ENCODE peak calls at places on chromosomes 16 and 17, in six cellular contexts. B is Panc1, J is hepatocyte, E is ovary, N is cardiac muscle cell, X is mucosa of descending colon. Y is an unnamed sample.
A peak's percentile ranks its signal among the peaks of the same experiment; 100 is the strongest.

GRCh38 chr17:37088913-37089312 is 140.2 kb downstream of the AATF start:
- DNase-seq in B (no peak), J (no peak), E (no peak), N (no peak), X (no peak), Y (no peak)

GRCh38 chr16:10876799-10877341 is at the start of gene CIITA:
- DNase-seq in B (peak; percentile 17), J (no peak), E (peak; percentile 62), N (no peak), X (peak; percentile 87), Y (no peak)

GRCh38 chr17:35088911-35089845 is 25.7 kb upstream of the RFFL start:
- DNase-seq in B (no peak), J (peak; percentile 96), E (peak; percentile 93), N (peak; percentile 93), X (peak; percentile 91), Y (peak; percentile 88)

GRCh38 chr16:85291302-85292148 is 179.3 kb upstream of the CIBAR2 start:
- DNase-seq in B (no peak), J (no peak), E (peak; percentile 71), N (no peak), X (peak; percentile 81), Y (no peak)

GRCh38 chr16:20938426-20938825 is 37.9 kb downstream of the LYRM1 start:
- DNase-seq in B (no peak), J (no peak), E (no peak), N (no peak), X (no peak), Y (no peak)

GRCh38 chr17:60091109-60091508 is 12.4 kb upstream of the HEATR6 start:
- DNase-seq in B (no peak), J (no peak), E (no peak), N (no peak), X (no peak), Y (no peak)

GRCh38 chr17:77677637-77678036 is 280.9 kb upstream of the TNRC6C start:
- DNase-seq in B (no peak), J (no peak), E (no peak), N (no peak), X (no peak), Y (no peak)

GRCh38 chr17:40091691-40092397 is 8.5 kb downstream of the NR1D1 start:
- DNase-seq in B (no peak), J (peak; percentile 40), E (peak; percentile 61), N (no peak), X (no peak), Y (no peak)

GRCh38 chr17:20187049-20187448 is 177.9 kb downstream of the SPECC1 start:
- DNase-seq in B (no peak), J (no peak), E (no peak), N (no peak), X (no peak), Y (no peak)

GRCh38 chr16:86575754-86576557 is 2.4 kb upstream of the FOXL1 start:
- DNase-seq in B (no peak), J (peak; percentile 87), E (no peak), N (peak; percentile 96), X (peak; percentile 70), Y (no peak)

GRCh38 chr17:77540531-77540930 is 399.8 kb downstream of the SEC14L1 start:
- DNase-seq in B (no peak), J (no peak), E (no peak), N (no peak), X (no peak), Y (no peak)

GRCh38 chr16:75459691-75460090 is 4.8 kb downstream of the TMEM170A start:
- DNase-seq in B (no peak), J (no peak), E (no peak), N (no peak), X (no peak), Y (no peak)
- H3K4me1 ChIP-seq in B (no peaks in the 10 kb centered on the region), J (peaks cover 10% of the 10 kb centered on the region), E (peaks cover 1% of the 10 kb centered on the region), N (peaks cover 11% of the 10 kb centered on the region), X (peaks cover 74% of the 10 kb centered on the region), Y (peaks cover 9% of the 10 kb centered on the region)

GRCh38 chr17:81394831-81395599 is at the start of gene BAHCC1:
- DNase-seq in B (peak; percentile 92), J (peak; percentile 100), E (peak; percentile 100), N (peak; percentile 100), X (peak; percentile 100), Y (peak; percentile 46)
- H3K4me3 ChIP-seq in B (peak within 1 kb of the TSS; percentile 83), J (peak within 1 kb of the TSS; percentile 31), E (peak within 1 kb of the TSS; percentile 75), N (peak within 1 kb of the TSS; percentile 87), X (peak within 1 kb of the TSS; percentile 54), Y (no peak within 1 kb of the TSS)

GRCh38 chr16:51759329-51759728 is 608.3 kb upstream of the SALL1 start:
- DNase-seq in B (no peak), J (no peak), E (no peak), N (peak; percentile 59), X (no peak), Y (no peak)
- H3K4me1 ChIP-seq in B (no peaks in the 10 kb centered on the region), J (no peaks in the 10 kb centered on the region), E (no peaks in the 10 kb centered on the region), N (peaks cover 35% of the 10 kb centered on the region), X (no peaks in the 10 kb centered on the region), Y (no peaks in the 10 kb centered on the region)

GRCh38 chr16:57141822-57142631 is 43.8 kb downstream of the PSME3IP1 start:
- DNase-seq in B (no peak), J (no peak), E (peak; percentile 8), N (no peak), X (no peak), Y (no peak)
- H3K4me3 ChIP-seq in B (no peak overlapping the region), J (no peak overlapping the region), E (no peak overlapping the region), N (no peak overlapping the region), X (no peak overlapping the region), Y (no peak overlapping the region)

GRCh38 chr16:12081048-12081404 is 104.5 kb downstream of the SNX29 start:
- DNase-seq in B (no peak), J (no peak), E (no peak), N (no peak), X (no peak), Y (no peak)

GRCh38 chr16:12079411-12079965 is 103.0 kb downstream of the SNX29 start:
- DNase-seq in B (no peak), J (no peak), E (no peak), N (no peak), X (no peak), Y (no peak)

GRCh38 chr16:12084436-12084835 is 107.9 kb downstream of the SNX29 start:
- DNase-seq in B (no peak), J (no peak), E (peak; percentile 13), N (no peak), X (no peak), Y (no peak)

GRCh38 chr16:12083625-12084024 is 107.1 kb downstream of the SNX29 start:
- DNase-seq in B (no peak), J (no peak), E (no peak), N (no peak), X (no peak), Y (no peak)

GRCh38 chr16:12082207-12082606 is 105.7 kb downstream of the SNX29 start:
- DNase-seq in B (no peak), J (no peak), E (no peak), N (no peak), X (no peak), Y (no peak)
- H3K4me1 ChIP-seq in B (no peaks in the 10 kb centered on the region), J (no peaks in the 10 kb centered on the region), E (no peaks in the 10 kb centered on the region), N (no peaks in the 10 kb centered on the region), X (peaks cover 14% of the 10 kb centered on the region), Y (peaks cover 28% of the 10 kb centered on the region)

GRCh38 chr16:30839523-30840227 is 52.7 kb upstream of the ZNF629 start:
- DNase-seq in B (no peak), J (peak; percentile 67), E (no peak), N (peak; percentile 58), X (no peak), Y (no peak)
- H3K4me3 ChIP-seq in B (no peak overlapping the region), J (no peak overlapping the region), E (no peak overlapping the region), N (no peak overlapping the region), X (no peak overlapping the region), Y (no peak overlapping the region)

GRCh38 chr17:413016-413350 is 60.4 kb upstream of the RPH3AL start:
- DNase-seq in B (no peak), J (no peak), E (no peak), N (no peak), X (no peak), Y (no peak)
- H3K4me1 ChIP-seq in B (peaks cover 2% of the 10 kb centered on the region), J (peaks cover 4% of the 10 kb centered on the region), E (peaks cover 6% of the 10 kb centered on the region), N (no peaks in the 10 kb centered on the region), X (peaks cover 20% of the 10 kb centered on the region), Y (peaks cover 68% of the 10 kb centered on the region)

DNA sequence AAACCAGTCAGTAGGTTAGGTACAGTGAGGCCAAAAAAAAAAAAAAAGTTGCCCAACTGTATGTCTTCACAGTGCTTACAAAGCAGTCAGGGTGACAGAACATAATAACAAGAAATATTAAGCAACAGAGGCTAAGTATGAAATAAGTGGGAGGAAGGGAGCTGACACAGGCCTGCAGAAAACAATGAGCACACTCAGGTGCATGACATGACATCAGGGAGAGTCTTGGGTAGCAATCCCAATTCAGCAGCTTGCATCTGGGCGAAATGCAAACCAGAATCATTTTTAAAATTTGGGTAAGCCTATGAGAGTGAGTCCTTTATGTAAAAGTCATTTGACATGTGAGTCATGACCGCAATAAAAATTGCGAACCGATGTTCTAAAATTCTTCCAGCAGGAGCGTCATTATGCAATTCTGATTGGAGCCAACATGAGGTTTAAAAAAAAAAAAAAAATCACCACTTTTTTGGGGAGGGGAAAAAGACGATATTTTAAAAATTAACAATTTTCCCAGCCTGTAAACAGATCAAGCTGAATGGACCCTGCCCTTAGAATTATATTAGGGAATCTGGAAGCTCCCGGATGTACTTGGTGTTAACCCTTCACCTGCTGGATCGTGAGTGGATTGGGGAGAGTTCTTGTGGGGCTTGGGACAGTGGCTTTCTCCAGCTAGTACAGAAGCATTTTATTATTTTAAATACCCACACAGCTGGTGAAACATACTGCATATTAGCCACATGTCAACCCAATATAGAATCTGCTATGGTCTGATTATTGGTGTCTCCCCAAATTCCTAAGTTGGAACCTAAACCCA is 127.9 kb downstream of the NPIPB5 start:
- DNase-seq in B (peak; percentile 13), J (no peak), E (no peak), N (no peak), X (no peak), Y (no peak)
- H3K4me3 ChIP-seq in B (no peak overlapping the region), J (no peak overlapping the region), E (no peak overlapping the region), N (no peak overlapping the region), X (no peak overlapping the region), Y (no peak overlapping the region)

Y was measured in effector memory CD4-positive, alpha-beta T cell.